ENCODE peak calls at places on chromosomes 5 and 9, in five cellular contexts. D is cardiac fibroblast, A is cardiac muscle cell, O is body of pancreas, B is heart right ventricle. Y is an unnamed sample.

GRCh38 chr5:176373100-176373818 is 8.0 kb downstream of the ARL10 start:
- DNase-seq in B (no peak), D (no peak), A (no peak), O (peak; percentile 22), Y (no peak)

GRCh38 chr5:170411100-170411499 is 21.9 kb upstream of the KCNMB1 start:
- DNase-seq in A (no peak), B (no peak), O (no peak), D (no peak), Y (no peak)

GRCh38 chr5:57175586-57175985 is 1.7 kb downstream of the GPBP1 start:
- DNase-seq in B (no peak), A (no peak), O (no peak), D (no peak), Y (no peak)

GRCh38 chr9:115234094-115234493 is 116.1 kb upstream of the TNC start:
- DNase-seq in D (peak; percentile 68), B (no peak), O (no peak), A (no peak), Y (no peak)

GRCh38 chr9:34999576-34999975 is 10.0 kb downstream of the DNAJB5 start:
- DNase-seq in A (no peak), B (no peak), D (no peak), O (no peak), Y (no peak)

GRCh38 chr9:97904725-97905124 is 17.6 kb downstream of the TRMO start:
- DNase-seq in D (no peak), A (no peak), B (no peak), O (no peak), Y (no peak)

GRCh38 chr5:27158775-27159174 is 120.4 kb upstream of the CDH9 start:
- DNase-seq in D (no peak), A (no peak), B (no peak), O (no peak), Y (no peak)

GRCh38 chr5:170112876-170113516 is 7.3 kb downstream of the FOXI1 start:
- DNase-seq in D (no peak), O (no peak), B (no peak), A (peak; percentile 6), Y (no peak)

GRCh38 chr9:83623634-83623991 is 670 bp downstream of the IDNK start:
- DNase-seq in A (no peak), B (no peak), D (no peak), O (no peak), Y (no peak)

GRCh38 chr5:128537306-128537998 is 593 bp downstream of the FBN2 start:
- DNase-seq in B (peak; percentile 54), A (no peak), O (peak; percentile 13), D (peak; percentile 72), Y (no peak)

GRCh38 chr5:168311061-168311566 is 19.7 kb downstream of the WWC1 start:
- DNase-seq in A (no peak), B (no peak), O (no peak), D (no peak), Y (no peak)

GRCh38 chr9:34254966-34255825 is 73.9 kb downstream of the KIF24 start:
- DNase-seq in O (peak; percentile 65), D (peak; percentile 60), B (no peak), A (no peak), Y (no peak)

GRCh38 chr5:66494437-66494836 is 101.8 kb upstream of the MAST4 start:
- DNase-seq in B (no peak), A (peak; percentile 6), O (peak; percentile 13), D (no peak), Y (no peak)

GRCh38 chr9:121156263-121156731 is 45.4 kb downstream of the RAB14 start:
- DNase-seq in B (no peak), O (no peak), D (peak; percentile 78), A (no peak), Y (peak; percentile 49)

GRCh38 chr9:36935768-36936497 is 98.1 kb downstream of the PAX5 start:
- DNase-seq in A (no peak), B (no peak), O (peak; percentile 58), D (no peak), Y (peak; percentile 30)
- TF ChIP-seq CTCF in A (no peak), B (no peak), O (no peak), D (no peak), Y (no peak)

GRCh38 chr9:135506327-135507103 is 6.0 kb downstream of the MRPS2 start:
- DNase-seq in B (peak; percentile 8), A (no peak), O (peak; percentile 3), D (no peak), Y (no peak)

GRCh38 chr9:135505406-135506187 is 5.1 kb downstream of the MRPS2 start:
- DNase-seq in O (no peak), D (no peak), B (peak; percentile 11), A (no peak), Y (no peak)

GRCh38 chr9:135509458-135509857 is 9.0 kb downstream of the MRPS2 start:
- DNase-seq in B (no peak), O (no peak), A (no peak), D (no peak), Y (no peak)

GRCh38 chr9:135507104-135508035 is 6.9 kb downstream of the MRPS2 start:
- DNase-seq in O (peak; percentile 2), A (no peak), B (peak; percentile 8), D (no peak), Y (no peak)

GRCh38 chr9:135508211-135508820 is 7.8 kb downstream of the MRPS2 start:
- DNase-seq in O (peak; percentile 2), A (no peak), D (no peak), B (no peak), Y (no peak)
- H3K4me3 ChIP-seq in O (no peak overlapping the region), A (no peak overlapping the region), D (no peak overlapping the region), B (no peak overlapping the region), Y (no peak overlapping the region)

GRCh38 chr5:96675882-96676281 is 13.7 kb downstream of the CAST start:
- DNase-seq in A (no peak), B (no peak), O (no peak), D (no peak), Y (no peak)

GRCh38 chr5:96677496-96677895 is 15.3 kb downstream of the CAST start:
- DNase-seq in A (no peak), B (no peak), D (no peak), O (no peak), Y (no peak)

GRCh38 chr5:96683392-96683791 is 21.2 kb downstream of the CAST start:
- DNase-seq in B (no peak), A (no peak), O (no peak), D (peak; percentile 63), Y (no peak)

GRCh38 chr5:96680759-96681158 is 18.6 kb downstream of the CAST start:
- DNase-seq in O (no peak), D (peak; percentile 80), B (peak; percentile 22), A (no peak), Y (no peak)

DNA sequence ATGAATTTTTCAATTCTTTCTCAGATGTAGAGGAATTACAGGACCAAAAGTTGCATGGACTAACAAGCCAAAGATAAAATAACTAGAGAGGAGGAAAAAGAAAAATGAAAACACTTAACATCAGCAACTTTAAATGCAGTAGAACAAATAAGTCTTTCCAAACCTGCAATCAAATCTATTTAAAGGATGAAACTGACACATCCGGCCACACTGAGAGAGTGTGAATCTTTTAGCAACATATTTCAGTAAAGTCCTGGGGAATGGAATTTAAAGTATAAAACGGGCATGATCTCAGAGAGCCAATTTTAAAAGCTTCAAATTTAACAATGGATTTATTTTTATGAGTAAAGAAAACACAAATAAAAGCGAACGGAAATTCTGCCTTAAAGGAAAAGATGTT is 17.1 kb downstream of the CAST start:
- DNase-seq in D (no peak), O (no peak), B (no peak), A (no peak), Y (no peak)
- TF ChIP-seq CTCF in D (no peak), O (no peak), B (no peak), A (no peak), Y (no peak)

GRCh38 chr9:14311940-14312572 is 1.9 kb downstream of the NFIB start:
- DNase-seq in O (no peak), B (no peak), A (no peak), D (peak; percentile 36), Y (no peak)
- H3K4me3 ChIP-seq in O (peak overlapping the region; percentile 77), B (peak overlapping the region; percentile 65), A (peak overlapping the region; percentile 39), D (peak overlapping the region; percentile 81), Y (no peak overlapping the region)

GRCh38 chr5:59351076-59351794 is 542.3 kb downstream of the PDE4D start:
- DNase-seq in D (peak; percentile 35), O (no peak), B (no peak), A (no peak), Y (no peak)
- TF ChIP-seq CTCF in D (no peak), O (no peak), B (peak; percentile 65), A (peak; percentile 50), Y (no peak)

GRCh38 chr5:42953061-42953460 is 87.1 kb downstream of the ANXA2R start:
- DNase-seq in A (no peak), B (no peak), O (no peak), D (no peak), Y (no peak)

GRCh38 chr5:42951169-42951846 is 88.8 kb downstream of the ANXA2R start:
- DNase-seq in D (peak; percentile 56), A (no peak), B (peak; percentile 49), O (peak; percentile 32), Y (no peak)

GRCh38 chr5:42950466-42951168 is 89.5 kb downstream of the ANXA2R start:
- DNase-seq in D (peak; percentile 100), B (peak; percentile 29), A (no peak), O (peak; percentile 77), Y (no peak)

GRCh38 chr5:42951847-42952411 is 88.2 kb downstream of the ANXA2R start:
- DNase-seq in B (peak; percentile 38), D (peak; percentile 55), O (peak; percentile 16), A (no peak), Y (no peak)

DNA sequence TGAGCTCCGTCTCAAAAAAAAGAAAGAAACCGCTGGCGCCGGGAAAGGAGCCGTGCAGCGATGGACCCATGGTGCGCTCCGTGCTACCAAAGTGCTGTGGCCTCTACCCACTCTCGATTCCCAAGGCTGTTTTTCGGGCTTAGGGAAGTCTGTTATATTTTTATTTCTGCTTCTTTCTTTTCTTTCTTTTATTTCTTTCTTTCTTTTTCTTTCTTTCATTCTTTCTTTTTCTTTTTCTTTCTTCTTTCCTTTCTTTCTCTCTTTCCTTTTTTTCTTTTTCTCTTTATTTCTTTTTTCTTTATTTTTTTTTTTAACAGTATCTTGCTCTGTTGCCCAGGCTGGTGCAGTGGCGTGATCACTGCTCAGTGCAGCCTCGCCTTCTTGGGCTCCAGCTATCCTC is 87.5 kb downstream of the ANXA2R start:
- DNase-seq in D (no peak), O (no peak), A (no peak), B (no peak), Y (no peak)
- H3K4me3 ChIP-seq in D (peak overlapping the region; percentile 50), O (no peak overlapping the region), A (no peak overlapping the region), B (peak overlapping the region; percentile 40), Y (no peak overlapping the region)

GRCh38 chr5:8446179-8446578 is 577.2 kb downstream of the MTRR start:
- DNase-seq in B (no peak), D (no peak), O (no peak), A (no peak), Y (no peak)
- TF ChIP-seq CTCF in B (no peak), D (no peak), O (no peak), A (no peak), Y (no peak)